ENCODE peak calls at places on chromosomes 12 and 14, in eight cellular contexts. U is T-cell; Z is GM23248; H is hypothalamus; R is DMS53; X is activated naive CD8-positive, alpha-beta T cell treated with anti-CD3 and anti-CD28 coated beads for 36 hours; V is non-pigmented ciliary epithelial cell; J is astrocyte of the spinal cord. C is an unnamed sample.

GRCh38 chr12:65188179-65188709 is 18.9 kb downstream of the LEMD3 start:
- DNase-seq in U (no peak), Z (no peak), H (no peak), R (no peak), X (no peak), V (no peak), J (no peak), C (peak)

GRCh38 chr12:15601210-15601800 is 187.9 kb downstream of the EPS8 start:
- DNase-seq in U (no peak), Z (peak), H (no peak), R (peak), X (no peak), V (peak), J (peak), C (peak)

GRCh38 chr12:103742349-103742784 is 98.7 kb downstream of the NT5DC3 start:
- DNase-seq in U (no peak), Z (peak), H (no peak), R (peak), X (no peak), V (no peak), J (no peak), C (no peak)

GRCh38 chr14:75277796-75278421 is 719 bp upstream of the FOS start:
- DNase-seq in U (no peak), Z (no peak), H (no peak), R (no peak), X (no peak), V (no peak), J (peak), C (peak)

GRCh38 chr14:70045715-70046535 is 142.8 kb downstream of the SLC8A3 start:
- DNase-seq in U (no peak), Z (peak), H (peak), R (peak), X (peak), V (peak), J (peak), C (peak)

GRCh38 chr14:58667900-58668299 is 30.1 kb downstream of the DACT1 start:
- DNase-seq in U (no peak), Z (no peak), H (no peak), R (no peak), X (no peak), V (no peak), J (no peak), C (no peak)

GRCh38 chr12:51590347-51591019 is 550 bp upstream of the SCN8A start:
- DNase-seq in U (peak), Z (peak), H (peak), R (peak), X (peak), V (no peak), J (peak), C (peak)

GRCh38 chr14:96693252-96693820 is 103.8 kb upstream of the VRK1 start:
- DNase-seq in U (no peak), Z (no peak), H (no peak), R (no peak), X (no peak), V (no peak), J (no peak), C (no peak)

GRCh38 chr14:96424104-96424989 is 32.4 kb downstream of the AK7 start:
- DNase-seq in U (no peak), Z (peak), H (no peak), R (peak), X (peak), V (peak), J (peak), C (peak)

GRCh38 chr12:124613151-124613585 is 45.8 kb upstream of the NCOR2 start:
- DNase-seq in U (no peak), Z (peak), H (no peak), R (peak), X (no peak), V (no peak), J (peak), C (peak)

GRCh38 chr14:53468876-53469275 is 315.8 kb upstream of the DDHD1 start:
- DNase-seq in U (no peak), Z (no peak), H (no peak), R (no peak), X (no peak), V (no peak), J (no peak), C (no peak)

GRCh38 chr12:123767613-123768012 is 5.5 kb downstream of the DNAH10 start:
- DNase-seq in U (peak), Z (no peak), H (no peak), R (no peak), X (peak), V (no peak), J (no peak), C (no peak)

GRCh38 chr14:52640137-52640536 is 55.2 kb downstream of the ERO1A start:
- DNase-seq in U (no peak), Z (no peak), H (no peak), R (no peak), X (peak), V (no peak), J (no peak), C (no peak)

GRCh38 chr14:28502517-28502916 is 264.1 kb upstream of the FOXG1 start:
- DNase-seq in U (no peak), Z (no peak), H (no peak), R (no peak), X (no peak), V (no peak), J (no peak), C (no peak)

GRCh38 chr12:91361864-91362263 is 179.2 kb upstream of the DCN start:
- DNase-seq in U (no peak), Z (peak), H (no peak), R (peak), X (no peak), V (no peak), J (peak), C (peak)

GRCh38 chr12:4153343-4153892 is 120.1 kb upstream of the CCND2 start:
- DNase-seq in U (peak), Z (no peak), H (no peak), R (no peak), X (peak), V (no peak), J (no peak), C (no peak)

GRCh38 chr12:62632521-62632920 is 165.9 kb downstream of the MON2 start:
- DNase-seq in U (no peak), Z (peak), H (peak), R (peak), X (peak), V (no peak), J (peak), C (no peak)

GRCh38 chr12:34400986-34401658 is 378.8 kb downstream of the ALG10 start:
- DNase-seq in U (no peak), Z (no peak), H (no peak), R (no peak), X (no peak), V (no peak), J (no peak), C (no peak)

GRCh38 chr12:70815866-70816470 is 104.6 kb downstream of the PTPRR start:
- DNase-seq in U (no peak), Z (no peak), H (no peak), R (no peak), X (no peak), V (no peak), J (no peak), C (no peak)

GRCh38 chr14:45793081-45793480 is 540.1 kb upstream of the MIS18BP1 start:
- DNase-seq in U (no peak), Z (no peak), H (no peak), R (no peak), X (no peak), V (no peak), J (no peak), C (no peak)

GRCh38 chr12:98053202-98053601 is 462.2 kb upstream of the TMPO start:
- DNase-seq in U (no peak), Z (no peak), H (no peak), R (peak), X (no peak), V (no peak), J (no peak), C (no peak)

GRCh38 chr12:93591137-93591868 is 18.8 kb downstream of the SOCS2 start:
- DNase-seq in U (peak), Z (peak), H (peak), R (peak), X (peak), V (peak), J (peak), C (peak)

GRCh38 chr12:121800694-121801600 is 2.9 kb upstream of the SETD1B start:
- DNase-seq in U (peak), Z (peak), H (peak), R (peak), X (peak), V (no peak), J (peak), C (peak)

GRCh38 chr12:62252576-62252975 is 7.6 kb upstream of the USP15 start:
- DNase-seq in U (no peak), Z (no peak), H (no peak), R (peak), X (no peak), V (no peak), J (no peak), C (peak)

GRCh38 chr14:52834440-52834842 is 43.0 kb upstream of the GNPNAT1 start:
- DNase-seq in U (no peak), Z (peak), H (no peak), R (peak), X (no peak), V (peak), J (peak), C (peak)

GRCh38 chr14:99819514-99819913 is 26.3 kb downstream of the EML1 start:
- DNase-seq in U (no peak), Z (no peak), H (no peak), R (no peak), X (peak), V (no peak), J (no peak), C (no peak)

GRCh38 chr14:101120636-101121398 is 217.3 kb upstream of the RTL1 start:
- DNase-seq in U (no peak), Z (no peak), H (no peak), R (no peak), X (peak), V (no peak), J (peak), C (no peak)

GRCh38 chr12:25295361-25295760 is 44.6 kb upstream of the KRAS start:
- DNase-seq in U (no peak), Z (peak), H (no peak), R (no peak), X (no peak), V (no peak), J (no peak), C (no peak)

GRCh38 chr12:66237505-66238175 is 48.6 kb downstream of the IRAK3 start:
- DNase-seq in U (no peak), Z (no peak), H (no peak), R (peak), X (no peak), V (no peak), J (no peak), C (no peak)

GRCh38 chr12:51901881-51902280 is 5.4 kb upstream of the ACVRL1 start:
- DNase-seq in U (no peak), Z (no peak), H (no peak), R (no peak), X (no peak), V (no peak), J (no peak), C (no peak)

GRCh38 chr12:96719671-96720362 is 187.2 kb upstream of the NEDD1 start:
- DNase-seq in U (peak), Z (peak), H (no peak), R (peak), X (peak), V (no peak), J (peak), C (peak)

GRCh38 chr14:35898217-35898775 is 72.2 kb downstream of the BRMS1L start:
- DNase-seq in U (no peak), Z (no peak), H (no peak), R (no peak), X (no peak), V (no peak), J (no peak), C (no peak)

GRCh38 chr14:75662966-75663365 is 1.9 kb downstream of the TTLL5 start:
- DNase-seq in U (no peak), Z (peak), H (no peak), R (no peak), X (no peak), V (no peak), J (no peak), C (no peak)

GRCh38 chr12:57127101-57127709 is 1.1 kb upstream of the LRP1 start:
- DNase-seq in U (no peak), Z (peak), H (peak), R (peak), X (peak), V (no peak), J (no peak), C (no peak)

GRCh38 chr12:10753066-10753465 is 29.9 kb upstream of the YBX3 start:
- DNase-seq in U (no peak), Z (peak), H (no peak), R (no peak), X (no peak), V (peak), J (peak), C (peak)

C was measured in IMR-90.